ENCODE peak calls at places on chromosomes 3 and 15, in seven cellular contexts. T, E, Y, D, Z, J and X are unnamed samples.

GRCh38 chr15:99401971-99402732 is 150.9 kb downstream of the LRRC28 start:
- DNase-seq in T (no peak), E (no peak), Y (no peak), D (no peak), Z (no peak), J (no peak), X (no peak)

GRCh38 chr15:97502038-97502437 is 458.5 kb upstream of the ARRDC4 start:
- DNase-seq in T (no peak), E (no peak), Y (no peak), D (no peak), Z (no peak), J (peak), X (peak)

GRCh38 chr3:50267280-50267913 is 1.6 kb upstream of the SEMA3B start:
- DNase-seq in T (no peak), E (no peak), Y (peak), D (no peak), Z (peak), J (no peak), X (no peak)

GRCh38 chr3:10962481-10963036 is 30.0 kb upstream of the SLC6A1 start:
- DNase-seq in T (no peak), E (no peak), Y (no peak), D (peak), Z (no peak), J (no peak), X (no peak)

GRCh38 chr15:81111018-81111417 is 23.1 kb upstream of the CFAP161 start:
- DNase-seq in T (no peak), E (no peak), Y (no peak), D (no peak), Z (no peak), J (no peak), X (no peak)

GRCh38 chr3:144636833-144637232 is 665.2 kb downstream of the DIPK2A start:
- DNase-seq in T (no peak), E (no peak), Y (no peak), D (no peak), Z (no peak), J (no peak), X (no peak)

GRCh38 chr3:107208100-107208499 is 169.1 kb upstream of the CCDC54 start:
- DNase-seq in T (no peak), E (no peak), Y (peak), D (peak), Z (peak), J (peak), X (peak)

GRCh38 chr15:91874992-91875651 is 21.6 kb downstream of the SLCO3A1 start:
- DNase-seq in T (no peak), E (no peak), Y (no peak), D (no peak), Z (no peak), J (no peak), X (no peak)

GRCh38 chr3:50657816-50658215 is 16.9 kb upstream of the DOCK3 start:
- DNase-seq in T (no peak), E (no peak), Y (no peak), D (no peak), Z (no peak), J (no peak), X (no peak)

GRCh38 chr3:156535162-156535627 is 19.7 kb downstream of the SSR3 start:
- DNase-seq in T (peak), E (no peak), Y (peak), D (peak), Z (peak), J (peak), X (peak)

GRCh38 chr3:179324270-179324754 is 1.5 kb downstream of the ZNF639 start:
- DNase-seq in T (peak), E (no peak), Y (no peak), D (peak), Z (no peak), J (peak), X (peak)